ENCODE peak calls at places on chromosomes 12 and 14, in eight cellular contexts. M is Peyer's patch, E is upper lobe of right lung, S is IMR-90, A is heart right ventricle, U is mesenchymal stem cell, Q is colonic mucosa, D is heart left ventricle. X is an unnamed sample.

GRCh38 chr12:91367234-91367849 is 184.7 kb upstream of the DCN start:
- DNase-seq in M (no peak), A (no peak), Q (no peak), S (peak; percentile 18), D (no peak), U (peak; percentile 43), E (no peak), X (no peak)

GRCh38 chr12:75480469-75480949 is at the start of gene GLIPR1:
- DNase-seq in D (peak; percentile 72), E (peak; percentile 76), U (peak; percentile 98), Q (peak; percentile 47), S (peak; percentile 99), A (peak; percentile 54), M (no peak), X (peak; percentile 76)

GRCh38 chr12:26434299-26434915 is 239.0 kb downstream of the SSPN start:
- DNase-seq in E (no peak), A (no peak), S (peak; percentile 68), M (no peak), Q (peak; percentile 29), U (peak; percentile 71), D (no peak), X (peak; percentile 51)

GRCh38 chr14:101519090-101519489 is 42.2 kb upstream of the DIO3 start:
- DNase-seq in U (no peak), D (no peak), M (no peak), A (no peak), S (no peak), E (no peak), Q (no peak), X (no peak)

GRCh38 chr14:40784860-40785259 is 821.8 kb upstream of the LRFN5 start:
- DNase-seq in Q (no peak), D (no peak), U (no peak), E (no peak), A (no peak), S (no peak), M (no peak), X (no peak)

GRCh38 chr14:75711796-75712211 is 50.8 kb downstream of the TTLL5 start:
- DNase-seq in A (peak; percentile 54), Q (peak; percentile 32), U (peak; percentile 71), E (peak; percentile 78), D (peak; percentile 67), M (no peak), S (peak; percentile 85), X (no peak)

GRCh38 chr14:23321572-23322547 is 603 bp downstream of the PABPN1 start:
- DNase-seq in S (peak; percentile 54), D (peak; percentile 60), M (peak; percentile 78), E (peak; percentile 84), Q (peak; percentile 57), A (no peak), U (peak; percentile 64), X (peak; percentile 23)

GRCh38 chr12:13234045-13234641 is 37.6 kb downstream of the EMP1 start:
- DNase-seq in E (no peak), D (no peak), A (no peak), S (peak; percentile 70), Q (peak; percentile 70), M (no peak), U (peak; percentile 70), X (peak; percentile 46)

GRCh38 chr14:61620130-61620946 is 75.0 kb upstream of the HIF1A start:
- DNase-seq in S (peak; percentile 89), M (no peak), U (peak; percentile 80), E (no peak), Q (no peak), A (no peak), D (no peak), X (no peak)

GRCh38 chr14:22797017-22797917 is 18.0 kb downstream of the SLC7A7 start:
- DNase-seq in D (no peak), E (no peak), U (no peak), M (no peak), S (no peak), A (no peak), Q (no peak), X (no peak)

DNA sequence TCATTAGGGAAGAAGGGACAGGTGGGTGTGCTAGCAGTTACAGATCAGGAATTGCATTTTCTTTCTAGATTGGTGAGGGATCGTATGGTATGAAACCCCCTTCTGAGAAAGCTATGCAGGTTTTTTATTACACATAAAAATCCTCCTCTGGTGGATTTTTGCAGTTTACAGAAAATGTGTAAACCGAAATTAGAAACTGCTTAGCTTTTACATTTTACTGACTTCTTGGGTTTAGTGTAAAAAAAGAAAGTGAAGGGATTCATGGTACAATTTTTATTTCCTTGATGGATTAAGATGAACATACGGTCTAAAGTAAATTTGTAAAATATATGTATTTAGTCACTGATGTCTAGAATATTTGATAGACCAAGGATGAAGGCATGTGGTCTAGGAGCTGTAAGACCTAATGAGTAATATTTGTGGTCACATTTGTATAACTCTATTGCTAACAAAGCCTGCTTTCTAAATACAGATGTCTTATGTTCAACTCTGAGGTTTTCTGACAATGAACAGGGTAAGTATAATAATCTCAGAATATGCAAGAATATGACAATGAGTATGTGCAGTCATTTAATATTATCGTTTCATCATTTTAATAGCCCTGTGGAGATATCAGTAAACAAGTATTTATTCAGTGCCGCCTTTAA is 389.8 kb downstream of the LRIG3 start:
- DNase-seq in M (no peak), D (no peak), E (no peak), S (peak; percentile 92), U (peak; percentile 86), Q (no peak), A (no peak), X (no peak)
- H3K4me3 ChIP-seq in M (no peak overlapping the region), D (no peak overlapping the region), E (no peak overlapping the region), S (no peak overlapping the region), U (peak overlapping the region; percentile 27), Q (no peak overlapping the region), A (no peak overlapping the region), X (no peak overlapping the region)

DNA sequence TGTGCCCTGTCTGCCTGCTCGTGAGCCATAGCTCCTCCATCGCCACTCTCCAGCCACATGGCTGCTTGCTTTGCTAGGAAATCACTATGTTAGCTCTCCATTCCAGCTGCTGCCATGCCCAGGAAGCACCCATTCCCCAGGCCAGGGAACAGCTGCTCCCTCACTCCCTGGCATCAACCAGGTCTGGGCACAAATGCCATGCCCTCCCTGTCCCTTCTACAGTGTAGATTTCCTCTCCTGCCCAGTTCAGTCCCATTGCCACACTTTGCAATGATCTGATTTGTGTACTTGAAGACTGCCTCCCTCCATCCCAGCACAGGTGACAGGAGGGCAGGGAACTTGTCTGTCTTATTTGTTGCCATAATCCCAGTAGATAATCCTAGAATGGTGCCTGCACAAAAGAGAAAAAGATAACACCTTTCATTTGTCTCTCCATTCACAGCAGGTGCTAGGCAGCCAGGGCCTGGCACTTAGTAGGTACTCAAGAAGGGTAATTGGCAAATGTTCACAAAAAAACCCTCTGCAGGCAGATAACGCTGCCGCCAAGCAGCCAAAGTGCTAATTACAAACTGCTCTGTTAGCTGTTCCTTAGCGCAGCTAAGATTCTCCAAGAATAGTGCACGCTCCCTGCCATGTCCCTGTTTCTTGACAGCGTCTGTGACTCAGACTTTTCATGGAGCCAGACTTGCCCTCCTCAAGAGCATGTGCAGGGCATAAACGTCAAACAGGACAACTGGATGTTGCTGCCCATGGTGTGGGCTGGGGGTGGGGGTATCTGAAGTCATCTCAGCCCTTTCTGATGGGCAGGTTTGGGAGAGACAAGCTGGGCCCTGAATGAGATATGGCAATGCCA is 69.1 kb downstream of the ARL6IP4 start:
- DNase-seq in E (no peak), A (no peak), U (peak; percentile 83), D (peak; percentile 10), Q (no peak), S (no peak), M (no peak), X (no peak)
- H3K27ac ChIP-seq in E (no peak overlapping the region), A (peak overlapping the region; percentile 50), U (no peak overlapping the region), D (peak overlapping the region; percentile 82), Q (no peak overlapping the region), S (no peak overlapping the region), M (no peak overlapping the region), X (no peak overlapping the region)

GRCh38 chr12:108638141-108638823 is 4.6 kb upstream of the SELPLG start:
- DNase-seq in Q (no peak), A (peak; percentile 45), M (no peak), E (peak; percentile 72), D (peak; percentile 52), S (no peak), U (no peak), X (no peak)

GRCh38 chr12:108637222-108637621 is 3.5 kb upstream of the SELPLG start:
- DNase-seq in M (no peak), Q (no peak), D (no peak), A (no peak), U (no peak), E (no peak), S (no peak), X (no peak)

GRCh38 chr12:108640802-108641445 is 7.2 kb upstream of the SELPLG start:
- DNase-seq in U (no peak), S (peak; percentile 59), A (no peak), D (no peak), E (no peak), M (no peak), Q (peak; percentile 50), X (no peak)

GRCh38 chr12:108637631-108638030 is 3.9 kb upstream of the SELPLG start:
- DNase-seq in D (no peak), M (no peak), Q (no peak), S (no peak), E (no peak), U (no peak), A (no peak), X (no peak)

DNA sequence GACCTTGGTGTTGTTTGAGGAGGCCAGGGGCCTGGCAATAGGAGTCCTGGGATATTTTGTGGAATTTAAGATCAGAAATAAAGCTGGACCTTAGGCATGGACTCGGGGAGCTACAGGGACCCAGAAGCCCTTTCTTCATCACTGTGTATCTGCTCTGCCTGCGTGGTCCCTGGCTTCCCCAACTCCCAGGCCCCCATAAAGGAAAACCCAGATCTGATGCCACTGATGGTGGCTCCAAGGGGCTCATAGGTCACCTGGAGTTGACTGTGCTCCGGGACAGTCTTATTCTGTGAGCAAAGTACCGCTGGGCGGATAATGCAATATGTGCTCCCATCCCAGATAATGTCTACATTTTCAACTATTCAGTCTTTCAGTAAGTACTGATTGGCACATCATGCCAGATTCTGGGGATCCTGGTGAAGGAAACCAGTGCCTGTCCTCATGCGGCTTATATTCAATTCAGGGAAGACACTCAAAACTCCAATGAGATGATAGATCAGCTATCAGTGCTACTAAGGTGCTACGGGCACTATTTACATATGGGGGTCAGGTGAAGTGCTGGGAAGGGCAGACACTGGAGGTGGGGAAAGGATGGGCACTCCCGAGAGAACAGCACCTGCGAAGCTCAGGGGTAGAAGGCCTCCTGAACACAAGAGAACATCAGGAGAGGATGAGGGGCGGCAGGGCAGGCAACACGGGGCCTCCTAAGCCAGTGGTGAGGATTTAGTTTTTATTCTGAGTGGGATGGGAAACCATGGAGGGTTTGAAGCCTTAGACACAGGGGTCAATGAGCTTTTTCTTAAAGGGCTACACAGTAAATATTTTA is 5.5 kb upstream of the SELPLG start:
- DNase-seq in E (no peak), S (no peak), A (no peak), U (no peak), M (no peak), Q (no peak), D (no peak), X (no peak)
- H3K4me1 ChIP-seq in E (peaks cover 68% of the 10 kb centered on the region), S (peaks cover 12% of the 10 kb centered on the region), A (peaks cover 80% of the 10 kb centered on the region), U (peaks cover 39% of the 10 kb centered on the region), M (peaks cover 18% of the 10 kb centered on the region), Q (peaks cover 3% of the 10 kb centered on the region), D (peaks cover 4% of the 10 kb centered on the region), X (no peaks in the 10 kb centered on the region)

DNA sequence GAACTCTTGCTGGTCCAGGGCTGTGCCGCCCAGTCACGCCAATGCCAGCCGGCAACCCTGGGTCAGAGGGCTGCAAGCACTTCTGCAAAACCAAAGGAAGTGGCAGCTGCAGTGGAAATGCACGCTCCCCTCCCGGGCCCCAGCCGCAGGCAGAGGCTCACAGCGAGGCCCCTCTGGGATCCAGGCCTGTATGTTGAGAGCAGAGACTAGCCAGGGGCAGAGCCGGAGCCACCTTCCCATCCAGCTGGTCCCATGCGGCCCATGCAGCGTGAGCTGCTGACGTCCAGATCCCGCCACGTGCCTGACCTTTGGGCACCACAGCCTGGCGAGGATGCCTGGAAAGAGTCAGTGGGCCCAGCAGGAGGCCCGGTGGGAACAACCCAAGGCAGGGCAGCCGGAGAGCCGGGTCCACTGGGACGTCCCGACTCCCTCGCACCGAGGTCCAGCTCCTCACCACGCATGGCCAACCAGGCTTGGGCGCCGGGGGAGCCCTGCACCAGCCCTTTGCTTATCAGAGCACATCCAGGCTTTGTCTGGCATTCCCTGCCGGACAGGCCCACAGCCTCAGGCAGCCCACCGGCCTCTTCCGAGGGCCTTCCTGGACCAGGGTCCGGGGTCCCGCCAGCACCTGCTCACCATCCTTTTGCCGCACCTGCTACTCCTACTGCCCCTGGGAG is 4.3 kb downstream of the GPR132 start:
- DNase-seq in M (peak; percentile 56), U (no peak), S (no peak), Q (no peak), A (no peak), D (peak; percentile 59), E (peak; percentile 75), X (no peak)
- H3K4me3 ChIP-seq in M (peak overlapping the region; percentile 23), U (no peak overlapping the region), S (no peak overlapping the region), Q (peak overlapping the region; percentile 15), A (no peak overlapping the region), D (no peak overlapping the region), E (peak overlapping the region; percentile 31), X (no peak overlapping the region)